ENCODE peak calls at places on chromosomes 2 and 18, in seven cellular contexts. One of them, this sample, is unnamed.

GRCh38 chr18:51149605-51150429 is 47.7 kb downstream of the MEX3C start:
- DNase-seq in H1: no peak
- DNase-seq in IMR-90: peak
- DNase-seq in neuronal stem cell: no peak
- DNase-seq in mesenchymal stem cell: peak
- DNase-seq in mesendoderm: peak
- DNase-seq in trophoblast cell: peak
- DNase-seq in this sample: no peak

GRCh38 chr2:63888490-63889402 is 47.0 kb downstream of the UGP2 start:
- DNase-seq in H1: no peak
- DNase-seq in IMR-90: peak
- DNase-seq in neuronal stem cell: peak
- DNase-seq in mesenchymal stem cell: peak
- DNase-seq in mesendoderm: peak
- DNase-seq in trophoblast cell: peak
- DNase-seq in this sample: peak

GRCh38 chr2:233856184-233856583 is 1.8 kb upstream of the HJURP start:
- DNase-seq in H1: no peak
- DNase-seq in IMR-90: no peak
- DNase-seq in neuronal stem cell: no peak
- DNase-seq in mesenchymal stem cell: no peak
- DNase-seq in mesendoderm: no peak
- DNase-seq in trophoblast cell: no peak
- DNase-seq in this sample: no peak

GRCh38 chr2:191249131-191249813 is 4.1 kb downstream of the MYO1B start:
- DNase-seq in H1: no peak
- DNase-seq in IMR-90: peak
- DNase-seq in neuronal stem cell: no peak
- DNase-seq in mesenchymal stem cell: peak
- DNase-seq in mesendoderm: no peak
- DNase-seq in trophoblast cell: no peak
- DNase-seq in this sample: no peak

GRCh38 chr2:133026536-133027177 is 356.7 kb upstream of the LYPD1 start:
- DNase-seq in H1: peak
- DNase-seq in IMR-90: peak
- DNase-seq in neuronal stem cell: peak
- DNase-seq in mesenchymal stem cell: no peak
- DNase-seq in mesendoderm: peak
- DNase-seq in trophoblast cell: no peak
- DNase-seq in this sample: peak

GRCh38 chr18:3027301-3027700 is 14.4 kb upstream of the LPIN2 start:
- DNase-seq in H1: no peak
- DNase-seq in IMR-90: no peak
- DNase-seq in neuronal stem cell: no peak
- DNase-seq in mesenchymal stem cell: no peak
- DNase-seq in mesendoderm: no peak
- DNase-seq in trophoblast cell: no peak
- DNase-seq in this sample: no peak

GRCh38 chr2:223221120-223221859 is 169.3 kb downstream of the KCNE4 start:
- DNase-seq in H1: no peak
- DNase-seq in IMR-90: no peak
- DNase-seq in neuronal stem cell: no peak
- DNase-seq in mesenchymal stem cell: no peak
- DNase-seq in mesendoderm: peak
- DNase-seq in trophoblast cell: no peak
- DNase-seq in this sample: no peak

GRCh38 chr2:105396254-105397024 is 2.4 kb downstream of the FHL2 start:
- DNase-seq in H1: no peak
- DNase-seq in IMR-90: peak
- DNase-seq in neuronal stem cell: no peak
- DNase-seq in mesenchymal stem cell: peak
- DNase-seq in mesendoderm: peak
- DNase-seq in trophoblast cell: peak
- DNase-seq in this sample: no peak

GRCh38 chr2:42523341-42523740 is 29.6 kb upstream of the KCNG3 start:
- DNase-seq in H1: no peak
- DNase-seq in IMR-90: no peak
- DNase-seq in neuronal stem cell: no peak
- DNase-seq in mesenchymal stem cell: no peak
- DNase-seq in mesendoderm: no peak
- DNase-seq in trophoblast cell: no peak
- DNase-seq in this sample: peak

GRCh38 chr2:69992310-69993047 is 31.0 kb upstream of the ASPRV1 start:
- DNase-seq in H1: no peak
- DNase-seq in IMR-90: no peak
- DNase-seq in neuronal stem cell: no peak
- DNase-seq in mesenchymal stem cell: no peak
- DNase-seq in mesendoderm: peak
- DNase-seq in trophoblast cell: no peak
- DNase-seq in this sample: no peak

GRCh38 chr2:231162036-231162345 is 36.4 kb upstream of the ARMC9 start:
- DNase-seq in H1: no peak
- DNase-seq in IMR-90: peak
- DNase-seq in neuronal stem cell: no peak
- DNase-seq in mesenchymal stem cell: peak
- DNase-seq in mesendoderm: no peak
- DNase-seq in trophoblast cell: peak
- DNase-seq in this sample: no peak

GRCh38 chr18:31491586-31491985 is 6.4 kb upstream of the DSG2 start:
- DNase-seq in H1: no peak
- DNase-seq in IMR-90: no peak
- DNase-seq in neuronal stem cell: no peak
- DNase-seq in mesenchymal stem cell: no peak
- DNase-seq in mesendoderm: no peak
- DNase-seq in trophoblast cell: no peak
- DNase-seq in this sample: no peak
- H4K8ac ChIP-seq in H1: no peak
- H4K8ac ChIP-seq in IMR-90: no peak
- H4K8ac ChIP-seq in neuronal stem cell: no peak
- H4K8ac ChIP-seq in mesenchymal stem cell: no peak
- H4K8ac ChIP-seq in mesendoderm: no peak
- H4K8ac ChIP-seq in trophoblast cell: no peak
- H4K8ac ChIP-seq in this sample: no peak

GRCh38 chr2:128559533-128560515 is 241.2 kb upstream of the HS6ST1 start:
- DNase-seq in H1: no peak
- DNase-seq in IMR-90: no peak
- DNase-seq in neuronal stem cell: no peak
- DNase-seq in mesenchymal stem cell: no peak
- DNase-seq in mesendoderm: no peak
- DNase-seq in trophoblast cell: no peak
- DNase-seq in this sample: no peak

GRCh38 chr2:128558895-128559532 is 240.3 kb upstream of the HS6ST1 start:
- DNase-seq in H1: no peak
- DNase-seq in IMR-90: no peak
- DNase-seq in neuronal stem cell: no peak
- DNase-seq in mesenchymal stem cell: no peak
- DNase-seq in mesendoderm: no peak
- DNase-seq in trophoblast cell: peak
- DNase-seq in this sample: no peak

GRCh38 chr2:128563348-128563687 is 244.7 kb upstream of the HS6ST1 start:
- DNase-seq in H1: no peak
- DNase-seq in IMR-90: peak
- DNase-seq in neuronal stem cell: no peak
- DNase-seq in mesenchymal stem cell: peak
- DNase-seq in mesendoderm: no peak
- DNase-seq in trophoblast cell: peak
- DNase-seq in this sample: no peak

GRCh38 chr2:128562471-128563347 is 244.0 kb upstream of the HS6ST1 start:
- DNase-seq in H1: no peak
- DNase-seq in IMR-90: peak
- DNase-seq in neuronal stem cell: no peak
- DNase-seq in mesenchymal stem cell: peak
- DNase-seq in mesendoderm: no peak
- DNase-seq in trophoblast cell: peak
- DNase-seq in this sample: no peak

DNA sequence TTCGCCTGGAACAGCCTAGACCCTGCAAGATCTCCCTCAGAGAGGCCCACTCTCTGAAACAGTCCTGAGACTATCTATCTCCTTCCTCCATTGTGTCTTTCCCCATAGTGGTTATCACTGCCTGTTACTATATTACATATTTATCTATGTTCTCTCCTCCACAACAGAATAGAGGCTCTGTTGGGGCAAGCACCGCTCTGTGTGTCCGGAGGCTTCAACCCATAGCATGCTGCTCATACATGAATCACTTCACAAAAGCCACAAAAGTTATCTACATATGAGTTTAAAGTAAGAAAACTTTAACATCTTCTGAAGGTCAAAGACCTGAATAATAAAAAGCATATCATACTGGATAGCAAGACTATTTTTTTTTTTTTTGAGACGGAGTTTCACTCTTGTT is 242.1 kb upstream of the HS6ST1 start:
- DNase-seq in H1: no peak
- DNase-seq in IMR-90: no peak
- DNase-seq in neuronal stem cell: no peak
- DNase-seq in mesenchymal stem cell: no peak
- DNase-seq in mesendoderm: no peak
- DNase-seq in trophoblast cell: no peak
- DNase-seq in this sample: no peak
- H4K8ac ChIP-seq in H1: no peak
- H4K8ac ChIP-seq in IMR-90: no peak
- H4K8ac ChIP-seq in neuronal stem cell: no peak
- H4K8ac ChIP-seq in mesenchymal stem cell: no peak
- H4K8ac ChIP-seq in mesendoderm: no peak
- H4K8ac ChIP-seq in trophoblast cell: no peak
- H4K8ac ChIP-seq in this sample: no peak

GRCh38 chr2:240386321-240386720 is 49.1 kb upstream of the GPC1 start:
- DNase-seq in H1: no peak
- DNase-seq in IMR-90: no peak
- DNase-seq in neuronal stem cell: no peak
- DNase-seq in mesenchymal stem cell: no peak
- DNase-seq in mesendoderm: no peak
- DNase-seq in trophoblast cell: no peak
- DNase-seq in this sample: no peak
- H4K8ac ChIP-seq in H1: no peak
- H4K8ac ChIP-seq in IMR-90: peak
- H4K8ac ChIP-seq in neuronal stem cell: peak
- H4K8ac ChIP-seq in mesenchymal stem cell: peak
- H4K8ac ChIP-seq in mesendoderm: no peak
- H4K8ac ChIP-seq in trophoblast cell: no peak
- H4K8ac ChIP-seq in this sample: no peak

GRCh38 chr2:227545990-227546389 is 52.7 kb upstream of the SCYGR2 start:
- DNase-seq in H1: peak
- DNase-seq in IMR-90: no peak
- DNase-seq in neuronal stem cell: no peak
- DNase-seq in mesenchymal stem cell: no peak
- DNase-seq in mesendoderm: peak
- DNase-seq in trophoblast cell: peak
- DNase-seq in this sample: peak
- H4K8ac ChIP-seq in H1: no peak
- H4K8ac ChIP-seq in IMR-90: no peak
- H4K8ac ChIP-seq in neuronal stem cell: no peak
- H4K8ac ChIP-seq in mesenchymal stem cell: no peak
- H4K8ac ChIP-seq in mesendoderm: no peak
- H4K8ac ChIP-seq in trophoblast cell: no peak
- H4K8ac ChIP-seq in this sample: no peak

This sample was measured in H9.